ENCODE peak calls at places on chromosomes 4 and X, in four cellular contexts. One of them, this sample, is unnamed.

GRCh38 chrX:43973249-43973672 is at the start of gene NDP:
- DNase-seq in CD4-positive, CD25-positive, alpha-beta regulatory T cell: no peak
- DNase-seq in pancreas: no peak
- DNase-seq in aorta: no peak
- DNase-seq in this sample: no peak

GRCh38 chr4:156158747-156159146 is 205.1 kb upstream of the CTSO start:
- DNase-seq in CD4-positive, CD25-positive, alpha-beta regulatory T cell: no peak
- DNase-seq in pancreas: no peak
- DNase-seq in aorta: no peak
- DNase-seq in this sample: no peak

GRCh38 chrX:45515262-45516215 is 314.9 kb upstream of the DIPK2B start:
- DNase-seq in CD4-positive, CD25-positive, alpha-beta regulatory T cell: peak; percentile 30
- DNase-seq in pancreas: peak; percentile 34
- DNase-seq in aorta: peak; percentile 82
- DNase-seq in this sample: no peak

GRCh38 chr4:156968479-156968984 is 3.1 kb downstream of the PDGFC start:
- DNase-seq in CD4-positive, CD25-positive, alpha-beta regulatory T cell: no peak
- DNase-seq in pancreas: peak; percentile 71
- DNase-seq in aorta: peak; percentile 77
- DNase-seq in this sample: peak; percentile 39

GRCh38 chr4:1060646-1061371 is 49.4 kb downstream of the FGFRL1 start:
- DNase-seq in CD4-positive, CD25-positive, alpha-beta regulatory T cell: no peak
- DNase-seq in pancreas: no peak
- DNase-seq in aorta: no peak
- DNase-seq in this sample: no peak

GRCh38 chr4:8410641-8411271 is 29.8 kb downstream of the ACOX3 start:
- DNase-seq in CD4-positive, CD25-positive, alpha-beta regulatory T cell: no peak
- DNase-seq in pancreas: no peak
- DNase-seq in aorta: no peak
- DNase-seq in this sample: peak; percentile 64

GRCh38 chr4:128311659-128312392 is 24.2 kb upstream of the PGRMC2 start:
- DNase-seq in CD4-positive, CD25-positive, alpha-beta regulatory T cell: no peak
- DNase-seq in pancreas: peak; percentile 32
- DNase-seq in aorta: no peak
- DNase-seq in this sample: no peak

GRCh38 chr4:127601029-127601428 is 31.7 kb upstream of the INTU start:
- DNase-seq in CD4-positive, CD25-positive, alpha-beta regulatory T cell: no peak
- DNase-seq in pancreas: no peak
- DNase-seq in aorta: no peak
- DNase-seq in this sample: no peak

GRCh38 chr4:95761441-95761840 is 78.5 kb upstream of the PDHA2 start:
- DNase-seq in CD4-positive, CD25-positive, alpha-beta regulatory T cell: no peak
- DNase-seq in pancreas: no peak
- DNase-seq in aorta: no peak
- DNase-seq in this sample: no peak

GRCh38 chr4:31071807-31072486 is 351.8 kb downstream of the PCDH7 start:
- DNase-seq in CD4-positive, CD25-positive, alpha-beta regulatory T cell: no peak
- DNase-seq in pancreas: no peak
- DNase-seq in aorta: no peak
- DNase-seq in this sample: no peak

GRCh38 chr4:140256335-140256734 is 102.4 kb upstream of the MAML3 start:
- DNase-seq in CD4-positive, CD25-positive, alpha-beta regulatory T cell: no peak
- DNase-seq in pancreas: no peak
- DNase-seq in aorta: no peak
- DNase-seq in this sample: no peak

GRCh38 chr4:176849076-176849475 is 56.4 kb upstream of the VEGFC start:
- DNase-seq in CD4-positive, CD25-positive, alpha-beta regulatory T cell: no peak
- DNase-seq in pancreas: no peak
- DNase-seq in aorta: no peak
- DNase-seq in this sample: no peak

GRCh38 chrX:108304210-108304609 is 134.0 kb downstream of the COL4A6 start:
- DNase-seq in CD4-positive, CD25-positive, alpha-beta regulatory T cell: no peak
- DNase-seq in pancreas: no peak
- DNase-seq in aorta: no peak
- DNase-seq in this sample: no peak

GRCh38 chr4:140342620-140343019 is 30.8 kb upstream of the SCOC start:
- DNase-seq in CD4-positive, CD25-positive, alpha-beta regulatory T cell: no peak
- DNase-seq in pancreas: no peak
- DNase-seq in aorta: no peak
- DNase-seq in this sample: no peak

GRCh38 chrX:153564047-153564606 is 34.8 kb downstream of the CCNQ start:
- DNase-seq in CD4-positive, CD25-positive, alpha-beta regulatory T cell: no peak
- DNase-seq in pancreas: no peak
- DNase-seq in aorta: no peak
- DNase-seq in this sample: no peak

GRCh38 chr4:108834167-108834566 is 71.3 kb upstream of the ETNPPL start:
- DNase-seq in CD4-positive, CD25-positive, alpha-beta regulatory T cell: no peak
- DNase-seq in pancreas: no peak
- DNase-seq in aorta: no peak
- DNase-seq in this sample: no peak

GRCh38 chr4:73698217-73698616 is 42.2 kb upstream of the CXCL8 start:
- DNase-seq in CD4-positive, CD25-positive, alpha-beta regulatory T cell: no peak
- DNase-seq in pancreas: no peak
- DNase-seq in aorta: no peak
- DNase-seq in this sample: no peak

GRCh38 chrX:2587146-2587545 is 86.4 kb upstream of the DHRSX start:
- DNase-seq in CD4-positive, CD25-positive, alpha-beta regulatory T cell: no peak
- DNase-seq in pancreas: no peak
- DNase-seq in aorta: no peak
- DNase-seq in this sample: no peak

GRCh38 chrX:120781416-120781815 is 94.2 kb downstream of the CT47B1 start:
- DNase-seq in CD4-positive, CD25-positive, alpha-beta regulatory T cell: no peak
- DNase-seq in pancreas: no peak
- DNase-seq in aorta: no peak
- DNase-seq in this sample: no peak

GRCh38 chr4:139171878-139172691 is 4.9 kb downstream of the ELF2 start:
- DNase-seq in CD4-positive, CD25-positive, alpha-beta regulatory T cell: no peak
- DNase-seq in pancreas: no peak
- DNase-seq in aorta: no peak
- DNase-seq in this sample: no peak

GRCh38 chr4:137310593-137311490 is 221.5 kb downstream of the PCDH18 start:
- DNase-seq in CD4-positive, CD25-positive, alpha-beta regulatory T cell: no peak
- DNase-seq in pancreas: no peak
- DNase-seq in aorta: no peak
- DNase-seq in this sample: no peak

GRCh38 chrX:133838761-133839676 is 146.4 kb downstream of the GPC3 start:
- DNase-seq in CD4-positive, CD25-positive, alpha-beta regulatory T cell: peak; percentile 1
- DNase-seq in pancreas: peak; percentile 19
- DNase-seq in aorta: no peak
- DNase-seq in this sample: peak; percentile 7

GRCh38 chr4:41287005-41287404 is 30.3 kb downstream of the UCHL1 start:
- DNase-seq in CD4-positive, CD25-positive, alpha-beta regulatory T cell: no peak
- DNase-seq in pancreas: no peak
- DNase-seq in aorta: no peak
- DNase-seq in this sample: no peak

GRCh38 chr4:159051245-159052071 is 51.4 kb upstream of the RAPGEF2 start:
- DNase-seq in CD4-positive, CD25-positive, alpha-beta regulatory T cell: no peak
- DNase-seq in pancreas: no peak
- DNase-seq in aorta: no peak
- DNase-seq in this sample: no peak

GRCh38 chr4:71692963-71693362 is 90.9 kb downstream of the GC start:
- DNase-seq in CD4-positive, CD25-positive, alpha-beta regulatory T cell: no peak
- DNase-seq in pancreas: no peak
- DNase-seq in aorta: no peak
- DNase-seq in this sample: no peak

GRCh38 chrX:121733514-121733913 is 686.1 kb downstream of the GLUD2 start:
- DNase-seq in CD4-positive, CD25-positive, alpha-beta regulatory T cell: no peak
- DNase-seq in pancreas: no peak
- DNase-seq in aorta: no peak
- DNase-seq in this sample: no peak

GRCh38 chr4:54661686-54662085 is 3.9 kb downstream of the KIT start:
- DNase-seq in CD4-positive, CD25-positive, alpha-beta regulatory T cell: no peak
- DNase-seq in pancreas: no peak
- DNase-seq in aorta: no peak
- DNase-seq in this sample: no peak

GRCh38 chr4:99305638-99306380 is 15.0 kb upstream of the ADH1A start:
- DNase-seq in CD4-positive, CD25-positive, alpha-beta regulatory T cell: no peak
- DNase-seq in pancreas: no peak
- DNase-seq in aorta: no peak
- DNase-seq in this sample: no peak

DNA sequence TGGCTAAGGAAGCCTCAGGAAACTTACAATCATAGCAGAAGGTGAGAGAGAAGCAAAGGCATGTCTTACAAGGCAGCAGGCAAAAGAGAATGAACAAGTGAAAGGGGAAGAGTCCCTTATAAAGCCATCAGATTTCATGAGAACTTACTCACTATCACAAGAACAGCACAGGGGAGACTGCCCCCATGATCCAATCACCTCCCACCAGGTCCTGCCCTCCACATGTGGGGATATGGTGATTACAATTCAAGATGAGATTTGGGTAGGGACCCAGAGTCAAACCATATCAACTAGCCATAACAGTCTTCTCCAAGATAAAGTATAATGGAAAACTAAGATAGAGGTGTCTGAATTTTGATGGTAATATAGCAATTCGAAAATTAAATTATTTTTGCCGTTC is 534.3 kb downstream of the ADGRL3 start:
- DNase-seq in CD4-positive, CD25-positive, alpha-beta regulatory T cell: no peak
- DNase-seq in pancreas: no peak
- DNase-seq in aorta: no peak
- DNase-seq in this sample: no peak
- H3K4me3 ChIP-seq in CD4-positive, CD25-positive, alpha-beta regulatory T cell: no peak overlapping the region
- H3K4me3 ChIP-seq in pancreas: no peak overlapping the region
- H3K4me3 ChIP-seq in aorta: no peak overlapping the region
- H3K4me3 ChIP-seq in this sample: no peak overlapping the region

DNA sequence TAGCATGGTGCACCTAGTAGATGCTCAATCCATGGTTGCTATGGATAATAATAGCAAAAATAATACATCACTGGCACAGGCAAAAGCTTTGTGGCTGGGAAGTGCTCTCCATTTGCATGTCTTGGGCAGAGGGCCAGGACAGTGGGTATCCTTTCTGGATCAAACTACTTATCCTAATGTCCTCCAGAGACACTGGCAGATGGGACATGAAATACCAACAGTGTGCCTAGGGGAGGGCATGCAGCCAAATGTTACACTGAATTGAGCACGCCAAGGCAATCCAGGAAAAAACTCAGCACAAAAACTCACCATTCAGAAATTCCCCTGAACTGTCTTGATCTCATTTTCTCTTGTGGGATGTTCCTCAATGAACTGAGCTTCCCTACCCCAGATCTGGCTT is 98.6 kb upstream of the SCML1 start:
- DNase-seq in CD4-positive, CD25-positive, alpha-beta regulatory T cell: no peak
- DNase-seq in pancreas: no peak
- DNase-seq in aorta: no peak
- DNase-seq in this sample: no peak
- H3K4me1 ChIP-seq in CD4-positive, CD25-positive, alpha-beta regulatory T cell: no peaks in the 10 kb centered on the region
- H3K4me1 ChIP-seq in pancreas: no peaks in the 10 kb centered on the region
- H3K4me1 ChIP-seq in aorta: no peaks in the 10 kb centered on the region
- H3K4me1 ChIP-seq in this sample: peaks cover 4% of the 10 kb centered on the region

DNA sequence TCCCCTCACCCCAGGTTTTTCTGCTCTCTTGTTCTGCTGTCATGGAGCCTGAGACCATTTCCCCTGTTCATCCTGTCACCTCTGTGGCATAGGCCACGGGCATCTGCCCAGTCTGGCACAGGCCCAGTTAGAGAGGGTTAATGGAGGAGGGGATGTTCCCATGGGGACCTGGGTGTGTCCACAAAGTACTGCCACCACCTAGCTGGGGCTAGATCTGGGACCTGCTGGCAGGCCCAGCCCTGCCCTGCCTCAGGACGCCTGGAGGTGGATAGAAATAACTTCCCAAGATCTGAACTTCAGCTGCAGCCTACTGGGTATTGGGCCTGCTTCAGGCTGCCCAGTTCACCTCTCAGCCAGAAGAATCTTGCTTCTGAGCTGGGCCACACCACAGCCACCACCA is 13.5 kb downstream of the EFNB1 start:
- DNase-seq in CD4-positive, CD25-positive, alpha-beta regulatory T cell: no peak
- DNase-seq in pancreas: no peak
- DNase-seq in aorta: no peak
- DNase-seq in this sample: no peak
- H3K27ac ChIP-seq in CD4-positive, CD25-positive, alpha-beta regulatory T cell: no peak overlapping the region
- H3K27ac ChIP-seq in pancreas: no peak overlapping the region
- H3K27ac ChIP-seq in aorta: no peak overlapping the region
- H3K27ac ChIP-seq in this sample: no peak overlapping the region

GRCh38 chrX:136778020-136778419 is 2.7 kb downstream of the ARHGEF6 start:
- DNase-seq in CD4-positive, CD25-positive, alpha-beta regulatory T cell: no peak
- DNase-seq in pancreas: no peak
- DNase-seq in aorta: no peak
- DNase-seq in this sample: no peak

GRCh38 chrX:136780738-136781137 is at the start of gene ARHGEF6:
- DNase-seq in CD4-positive, CD25-positive, alpha-beta regulatory T cell: peak; percentile 45
- DNase-seq in pancreas: no peak
- DNase-seq in aorta: no peak
- DNase-seq in this sample: no peak

GRCh38 chrX:136780241-136780640 is 491 bp downstream of the ARHGEF6 start:
- DNase-seq in CD4-positive, CD25-positive, alpha-beta regulatory T cell: no peak
- DNase-seq in pancreas: no peak
- DNase-seq in aorta: no peak
- DNase-seq in this sample: no peak

GRCh38 chrX:136778914-136779313 is 1.8 kb downstream of the ARHGEF6 start:
- DNase-seq in CD4-positive, CD25-positive, alpha-beta regulatory T cell: no peak
- DNase-seq in pancreas: no peak
- DNase-seq in aorta: no peak
- DNase-seq in this sample: no peak

DNA sequence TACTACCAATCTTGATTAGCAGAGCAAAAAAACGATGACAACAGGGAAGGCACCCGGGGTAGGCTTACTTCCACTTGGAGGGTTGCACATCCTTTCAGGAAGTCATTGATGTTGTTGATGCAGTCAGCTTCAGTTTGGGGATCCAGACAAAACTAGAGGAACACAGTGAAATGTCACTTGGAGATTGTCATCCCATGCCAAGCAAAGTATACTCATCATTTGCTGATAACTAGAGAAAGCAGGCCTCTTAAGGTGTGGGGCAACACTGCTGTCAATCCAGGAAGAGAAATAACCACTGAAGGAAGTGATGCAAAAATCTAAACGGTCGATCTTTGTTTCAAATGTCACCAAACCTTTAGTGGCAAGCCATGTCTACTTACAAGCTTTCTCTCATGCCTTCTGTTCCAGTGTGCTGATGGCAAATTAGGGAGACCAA is 1.4 kb downstream of the ARHGEF6 start:
- DNase-seq in CD4-positive, CD25-positive, alpha-beta regulatory T cell: peak; percentile 59
- DNase-seq in pancreas: no peak
- DNase-seq in aorta: no peak
- DNase-seq in this sample: no peak
- H3K4me3 ChIP-seq in CD4-positive, CD25-positive, alpha-beta regulatory T cell: peak overlapping the region; percentile 97
- H3K4me3 ChIP-seq in pancreas: no peak overlapping the region
- H3K4me3 ChIP-seq in aorta: no peak overlapping the region
- H3K4me3 ChIP-seq in this sample: no peak overlapping the region

This sample was measured in iPS DF 6.9.